ENCODE peak calls at places on chromosomes 6 and 20, in six cellular contexts. R is MM.1S, A is AG04450, G is NCI-H524, C is small intestine, Z is iPS-NIHi11. F is an unnamed sample.

GRCh38 chr6:42819803-42820508 is 38.1 kb downstream of the BICRAL start:
- DNase-seq in R (no peak), A (no peak), G (peak), C (peak), Z (peak), F (peak)

GRCh38 chr6:130457605-130458004 is 91.8 kb downstream of the TMEM200A start:
- DNase-seq in R (no peak), A (no peak), G (no peak), C (no peak), Z (no peak), F (no peak)

GRCh38 chr20:43941476-43942212 is 27.0 kb downstream of the TOX2 start:
- DNase-seq in R (peak), A (no peak), G (no peak), C (no peak), Z (no peak), F (peak)

GRCh38 chr6:118187568-118188164 is 280.6 kb downstream of the SLC35F1 start:
- DNase-seq in R (no peak), A (no peak), G (no peak), C (no peak), Z (no peak), F (no peak)

GRCh38 chr6:142803027-142803426 is 141.9 kb downstream of the HIVEP2 start:
- DNase-seq in R (no peak), A (no peak), G (no peak), C (no peak), Z (no peak), F (no peak)

GRCh38 chr20:57380081-57380750 is 11.0 kb upstream of the RBM38 start:
- DNase-seq in R (no peak), A (no peak), G (no peak), C (no peak), Z (no peak), F (no peak)

GRCh38 chr6:33251390-33252012 is 20.2 kb downstream of the VPS52 start:
- DNase-seq in R (no peak), A (no peak), G (no peak), C (no peak), Z (no peak), F (no peak)

GRCh38 chr20:63067721-63068560 is 61.2 kb upstream of the BHLHE23 start:
- DNase-seq in R (no peak), A (no peak), G (no peak), C (no peak), Z (no peak), F (no peak)

GRCh38 chr20:62761058-62761758 is 35.1 kb upstream of the MRGBP start:
- DNase-seq in R (no peak), A (no peak), G (no peak), C (no peak), Z (no peak), F (no peak)

GRCh38 chr20:49712918-49713778 is 530 bp downstream of the B4GALT5 start:
- DNase-seq in R (peak), A (no peak), G (no peak), C (peak), Z (peak), F (peak)

GRCh38 chr20:41133709-41134361 is 3.5 kb upstream of the PLCG1 start:
- DNase-seq in R (no peak), A (no peak), G (no peak), C (no peak), Z (no peak), F (no peak)

GRCh38 chr6:29559524-29560287 is at the start of gene UBD:
- DNase-seq in R (peak), A (no peak), G (no peak), C (no peak), Z (no peak), F (no peak)

GRCh38 chr20:25061821-25062530 is 4.0 kb upstream of the ACSS1 start:
- DNase-seq in R (no peak), A (no peak), G (no peak), C (no peak), Z (no peak), F (no peak)

GRCh38 chr6:37507690-37508421 is 8.2 kb upstream of the CCDC167 start:
- DNase-seq in R (peak), A (no peak), G (no peak), C (peak), Z (no peak), F (peak)

GRCh38 chr20:58065508-58066361 is 162.7 kb downstream of the ANKRD60 start:
- DNase-seq in R (no peak), A (no peak), G (no peak), C (no peak), Z (no peak), F (no peak)

GRCh38 chr6:25342784-25343183 is 63.6 kb downstream of the CARMIL1 start:
- DNase-seq in R (no peak), A (no peak), G (no peak), C (no peak), Z (no peak), F (peak)

GRCh38 chr6:97586344-97586743 is 303.3 kb upstream of the MMS22L start:
- DNase-seq in R (no peak), A (peak), G (peak), C (no peak), Z (peak), F (no peak)